ENCODE peak calls at places on chromosomes 3 and 15, in four cellular contexts. Q, X, Z and F are unnamed samples.

GRCh38 chr15:57114070-57114469 is 195.6 kb downstream of the TCF12 start:
- DNase-seq in X (no peak), Z (peak), Q (no peak), F (no peak)

GRCh38 chr3:101224739-101225138 is 95.6 kb downstream of the IMPG2 start:
- DNase-seq in Q (no peak), Z (no peak), X (no peak), F (no peak)

GRCh38 chr3:177596248-177596821 is 399.1 kb upstream of the TBL1XR1 start:
- DNase-seq in Z (no peak), X (no peak), Q (no peak), F (no peak)

GRCh38 chr3:169811606-169812123 is 1.0 kb upstream of the LRRIQ4 start:
- DNase-seq in Z (peak), Q (no peak), X (no peak), F (no peak)

GRCh38 chr15:43776718-43777292 is at the start of gene ELL3:
- DNase-seq in Q (peak), Z (peak), X (peak), F (peak)

GRCh38 chr3:153927107-153927506 is 194.1 kb upstream of the ARHGEF26 start:
- DNase-seq in Z (peak), Q (no peak), X (no peak), F (no peak)

GRCh38 chr3:169146866-169147245 is 516.7 kb downstream of the MECOM start:
- DNase-seq in Z (peak), Q (no peak), X (no peak), F (no peak)

GRCh38 chr15:72856549-72857040 is 73.0 kb upstream of the ADPGK start:
- DNase-seq in Z (no peak), Q (no peak), X (no peak), F (no peak)

GRCh38 chr3:133966954-133967353 is 62.8 kb downstream of the SLCO2A1 start:
- DNase-seq in Z (no peak), Q (no peak), X (no peak), F (no peak)
- H3K4me3 ChIP-seq in Z (no peak), Q (no peak), X (no peak), F (no peak)

GRCh38 chr3:9704343-9705322 is 1.0 kb downstream of the CPNE9 start:
- DNase-seq in X (no peak), Z (peak), Q (peak), F (peak)
- H3K4me3 ChIP-seq in X (peak), Z (peak), Q (peak), F (no peak)

GRCh38 chr3:157500232-157500631 is 3.0 kb downstream of the VEPH1 start:
- DNase-seq in Q (no peak), Z (no peak), X (no peak), F (no peak)
- H3K4me3 ChIP-seq in Q (no peak), Z (peak), X (no peak), F (peak)

GRCh38 chr15:74461847-74462511 is 1.0 kb upstream of the UBL7 start:
- DNase-seq in X (no peak), Q (no peak), Z (no peak), F (no peak)

GRCh38 chr15:74464216-74464615 is 3.3 kb upstream of the UBL7 start:
- DNase-seq in X (no peak), Z (no peak), Q (no peak), F (no peak)

GRCh38 chr15:74460903-74461846 is at the start of gene UBL7:
- DNase-seq in X (peak), Q (peak), Z (peak), F (peak)

GRCh38 chr15:74464897-74465296 is 3.9 kb upstream of the UBL7 start:
- DNase-seq in Z (no peak), X (no peak), Q (no peak), F (no peak)

DNA sequence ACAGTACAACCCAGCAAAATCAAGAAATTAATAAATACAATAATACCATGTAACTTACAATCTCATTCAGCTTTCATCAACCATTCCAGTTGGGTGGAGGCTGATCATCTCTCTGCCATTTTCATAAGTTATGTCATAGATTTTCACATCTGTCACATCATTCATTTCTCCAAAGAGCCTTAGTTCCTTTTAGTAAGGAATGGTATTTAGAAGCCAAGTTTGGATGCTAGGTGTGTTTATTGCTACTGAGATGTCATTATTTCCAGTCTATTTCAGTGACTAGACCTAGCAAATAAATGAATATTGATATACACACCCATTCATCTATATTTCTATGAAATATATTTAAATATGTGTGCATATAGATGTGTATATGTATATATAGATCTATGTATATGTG is 2.7 kb upstream of the UBL7 start:
- DNase-seq in Q (no peak), X (no peak), Z (no peak), F (no peak)
- H3K4me3 ChIP-seq in Q (no peak), X (no peak), Z (no peak), F (no peak)

DNA sequence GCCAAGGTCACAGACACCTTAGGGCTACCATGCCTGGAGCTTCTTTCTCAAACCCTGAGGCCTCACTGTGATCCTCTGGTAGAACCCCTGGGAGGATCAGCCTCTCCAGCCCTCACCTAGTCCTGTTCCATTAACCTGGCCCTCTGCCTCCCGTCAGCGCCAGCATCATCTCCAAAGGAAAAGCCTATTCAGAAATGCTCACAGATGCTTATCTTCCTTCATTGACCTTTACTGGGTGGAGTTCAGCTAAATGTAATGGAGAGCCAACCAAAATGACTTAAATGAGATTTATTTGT is 1.8 kb upstream of the SLCO2A1 start:
- DNase-seq in Q (no peak), Z (no peak), X (no peak), F (no peak)
- H3K4me3 ChIP-seq in Q (no peak), Z (no peak), X (no peak), F (no peak)

DNA sequence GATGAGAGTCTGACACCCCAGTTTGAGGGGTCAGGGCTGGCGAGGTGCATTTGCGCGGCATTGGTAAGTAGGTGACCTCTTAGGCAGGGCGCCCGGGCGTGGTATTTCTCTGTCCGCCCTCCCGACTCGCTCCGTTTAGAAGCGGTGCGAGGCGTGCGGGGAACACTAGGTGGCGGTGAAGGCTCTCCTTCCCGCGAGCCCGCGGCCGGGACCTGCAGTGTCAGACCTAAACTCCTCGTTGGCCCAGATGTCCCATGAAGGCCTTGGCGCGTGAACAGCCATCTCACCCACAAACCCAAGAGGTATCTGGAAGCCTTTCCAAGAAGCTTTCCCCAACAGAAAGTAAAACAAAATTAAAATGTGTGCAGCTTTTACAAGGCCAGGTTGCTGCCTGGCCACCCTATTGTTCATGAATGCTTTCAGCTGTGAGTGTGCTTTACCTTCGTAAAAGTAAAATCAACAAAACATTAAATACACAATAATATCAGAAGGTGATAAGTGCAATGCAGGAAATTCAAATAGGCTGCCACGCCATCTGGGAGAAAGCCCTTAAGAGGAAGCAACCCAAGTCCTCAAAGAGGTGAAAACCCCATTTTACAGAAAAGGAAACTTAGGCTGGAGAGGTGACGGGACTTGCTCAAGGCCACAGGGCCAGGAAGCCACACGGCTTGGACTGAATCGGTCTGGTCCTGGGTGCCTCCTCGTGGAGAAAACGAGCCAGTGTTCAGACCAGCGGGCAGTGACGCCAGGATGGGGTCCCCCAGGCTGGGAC is 120.3 kb downstream of the ETFA start:
- DNase-seq in X (no peak), Q (peak), Z (peak), F (peak)
- H3K4me3 ChIP-seq in X (peak), Q (no peak), Z (no peak), F (no peak)

GRCh38 chr15:60397772-60398445 is at the start of gene ANXA2:
- DNase-seq in Q (no peak), Z (peak), X (no peak), F (peak)

GRCh38 chr15:60395276-60396011 is 2.3 kb downstream of the ANXA2 start:
- DNase-seq in X (no peak), Q (no peak), Z (peak), F (no peak)

GRCh38 chr15:60396560-60396963 is 1.2 kb downstream of the ANXA2 start:
- DNase-seq in X (no peak), Z (peak), Q (no peak), F (no peak)

GRCh38 chr15:60396964-60397771 is 618 bp downstream of the ANXA2 start:
- DNase-seq in X (no peak), Z (peak), Q (no peak), F (peak)

DNA sequence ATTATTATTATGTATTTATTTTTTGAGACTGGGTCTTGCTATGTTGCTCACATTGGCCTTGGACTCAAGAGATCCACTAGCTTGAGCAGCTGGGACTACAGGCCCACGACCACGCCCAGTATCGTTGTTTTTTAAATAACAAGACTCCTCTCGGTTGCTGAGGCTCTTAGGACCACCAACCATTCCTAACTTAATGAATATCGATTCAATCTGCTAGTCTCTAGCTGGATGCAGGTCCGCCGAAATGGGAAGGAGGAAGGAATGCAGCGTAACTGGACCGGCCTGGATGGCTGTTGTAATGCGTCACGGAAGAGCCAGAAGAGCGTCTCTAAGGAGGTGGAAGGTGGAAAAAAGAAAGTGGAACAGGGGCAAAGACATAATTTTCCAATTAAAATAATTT is 1.7 kb downstream of the ANXA2 start:
- DNase-seq in X (no peak), Q (no peak), Z (peak), F (no peak)
- H3K4me3 ChIP-seq in X (peak), Q (no peak), Z (peak), F (peak)

GRCh38 chr3:129601713-129602112 is 4.8 kb downstream of the PLXND1 start:
- DNase-seq in X (no peak), Z (no peak), Q (no peak), F (no peak)

GRCh38 chr3:129602730-129603560 is 3.5 kb downstream of the PLXND1 start:
- DNase-seq in X (no peak), Z (peak), Q (no peak), F (no peak)

GRCh38 chr3:129603561-129603942 is 2.9 kb downstream of the PLXND1 start:
- DNase-seq in X (no peak), Z (peak), Q (no peak), F (no peak)

GRCh38 chr3:129600348-129600747 is 6.1 kb downstream of the PLXND1 start:
- DNase-seq in X (no peak), Q (no peak), Z (no peak), F (no peak)

DNA sequence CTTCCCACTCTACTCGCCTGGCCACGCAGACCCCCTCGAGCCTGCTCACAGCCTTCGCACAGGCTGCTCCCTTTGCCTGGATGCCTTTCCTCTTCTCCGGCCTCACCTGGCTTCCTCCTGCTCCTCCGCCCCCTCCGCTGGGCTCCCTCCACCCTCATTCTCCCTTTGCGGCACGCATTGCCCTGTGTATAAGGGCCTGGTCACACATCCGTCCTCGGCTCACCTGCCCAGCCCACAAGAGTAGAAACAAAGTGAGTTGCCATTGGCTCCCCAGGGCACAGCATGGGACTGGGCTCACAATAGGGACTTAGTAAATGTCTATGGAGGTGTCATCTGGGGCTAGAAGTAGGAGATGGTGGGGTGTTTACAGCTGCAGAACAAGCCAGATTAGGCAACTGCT is 4.2 kb downstream of the PLXND1 start:
- DNase-seq in X (no peak), Q (no peak), Z (no peak), F (no peak)
- H3K4me3 ChIP-seq in X (peak), Q (no peak), Z (no peak), F (peak)